ENCODE peak calls at places on chromosome 11, in nine cellular contexts. N, A, G, M, R, I, Z, V and B are unnamed samples.

GRCh38 chr11:67438121-67438902 is 830 bp upstream of the PTPRCAP start:
- DNase-seq in Z (no peak), N (peak), A (no peak), G (peak), R (peak), V (no peak), M (no peak), I (no peak), B (no peak)

GRCh38 chr11:113728814-113729213 is 22.7 kb upstream of the TMPRSS5 start:
- DNase-seq in A (no peak), R (no peak), N (no peak), Z (peak), V (no peak), M (no peak), I (no peak), G (peak), B (no peak)

GRCh38 chr11:20015529-20016427 is 144.5 kb downstream of the DBX1 start:
- DNase-seq in A (no peak), R (no peak), M (no peak), V (no peak), I (no peak), G (no peak), N (no peak), Z (no peak), B (no peak)

GRCh38 chr11:14971865-14972580 is at the start of gene CALCA:
- DNase-seq in G (no peak), M (no peak), I (no peak), R (no peak), V (no peak), Z (no peak), N (no peak), A (peak), B (no peak)

GRCh38 chr11:83044958-83045712 is 26.6 kb downstream of the RAB30 start:
- DNase-seq in Z (peak), V (no peak), M (no peak), I (peak), N (no peak), R (no peak), G (no peak), A (peak), B (no peak)

GRCh38 chr11:83521647-83522596 is 235.8 kb upstream of the CCDC90B start:
- DNase-seq in R (no peak), V (no peak), G (no peak), A (peak), N (no peak), M (no peak), I (no peak), Z (peak), B (no peak)

GRCh38 chr11:107819361-107820014 is 39.1 kb downstream of the SLC35F2 start:
- DNase-seq in A (no peak), R (no peak), G (no peak), N (no peak), V (no peak), M (no peak), I (no peak), Z (no peak), B (no peak)

GRCh38 chr11:99366476-99366992 is 345.8 kb downstream of the CNTN5 start:
- DNase-seq in A (no peak), Z (no peak), V (no peak), R (no peak), M (no peak), G (no peak), N (no peak), I (no peak), B (no peak)

GRCh38 chr11:18012314-18012905 is 437 bp downstream of the SERGEF start:
- DNase-seq in A (peak), Z (peak), V (no peak), I (no peak), N (no peak), G (no peak), M (peak), R (peak), B (no peak)

DNA sequence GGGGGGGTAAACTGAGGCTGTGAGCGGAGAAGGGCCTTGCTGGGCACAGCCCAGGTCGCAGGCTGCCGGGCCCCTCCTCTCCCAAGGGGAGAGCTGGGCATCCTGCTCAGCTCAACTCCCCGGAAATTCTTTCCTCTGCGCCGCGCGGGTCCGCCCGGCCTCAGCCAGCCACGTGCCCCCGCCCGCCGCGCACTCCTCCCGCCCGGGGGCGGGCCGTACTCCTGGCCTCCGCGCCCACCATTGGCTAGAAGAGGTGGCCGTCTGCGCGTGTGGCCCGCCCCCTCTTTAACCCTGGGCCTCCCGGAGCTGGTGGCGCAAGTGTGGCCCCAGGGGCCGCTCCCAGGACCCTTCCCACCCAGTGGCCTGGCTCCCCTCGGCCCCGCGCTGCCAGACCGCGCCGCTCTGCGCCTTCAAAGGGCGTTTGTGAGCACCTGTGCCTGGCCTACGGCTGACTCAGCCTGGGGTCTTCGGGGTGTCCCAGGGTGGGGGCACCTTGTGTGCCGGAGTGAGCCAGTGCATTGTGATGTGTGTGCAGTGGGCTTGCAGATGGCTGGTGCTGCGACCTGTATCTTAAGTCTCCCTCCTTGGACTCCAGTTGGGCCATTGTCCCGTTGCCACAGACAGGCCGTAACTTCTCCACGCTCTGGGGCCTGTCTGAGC is 2.0 kb downstream of the MRGPRF start:
- DNase-seq in G (peak), V (no peak), R (peak), Z (peak), N (peak), A (peak), M (peak), I (no peak), B (peak)
- TF ChIP-seq POLR2AphosphoS5 in G (no peak), V (peak), R (peak), Z (no peak), N (peak), A (peak), M (peak), I (no peak), B (no peak)

GRCh38 chr11:101974255-101974654 is 57.9 kb upstream of the ANGPTL5 start:
- DNase-seq in M (no peak), I (peak), Z (no peak), N (no peak), G (no peak), V (no peak), R (no peak), A (no peak), B (no peak)
- TF ChIP-seq CTCF in M (no peak), I (peak), Z (no peak), N (no peak), G (no peak), V (no peak), R (no peak), A (no peak), B (no peak)

GRCh38 chr11:70783821-70784220 is 385.5 kb downstream of the CTTN start:
- DNase-seq in R (no peak), G (no peak), V (no peak), A (no peak), M (no peak), I (no peak), N (no peak), Z (no peak), B (no peak)
- TF ChIP-seq POLR2AphosphoS5 in R (no peak), G (no peak), V (no peak), A (no peak), M (no peak), I (no peak), N (no peak), Z (no peak), B (no peak)

GRCh38 chr11:106082096-106082495 is 4.6 kb downstream of the AASDHPPT start:
- DNase-seq in A (no peak), Z (no peak), V (no peak), I (no peak), R (no peak), N (no peak), G (no peak), M (no peak), B (no peak)

GRCh38 chr11:106076421-106076922 is 675 bp downstream of the KBTBD3 start:
- DNase-seq in V (no peak), I (peak), A (peak), N (no peak), G (no peak), Z (peak), M (peak), R (no peak), B (peak)

GRCh38 chr11:106077609-106078517 is at the start of gene AASDHPPT:
- DNase-seq in I (peak), R (peak), Z (peak), M (no peak), G (no peak), A (peak), V (no peak), N (no peak), B (peak)

GRCh38 chr11:106072804-106073203 is 4.3 kb downstream of the KBTBD3 start:
- DNase-seq in M (no peak), A (no peak), G (no peak), I (no peak), N (no peak), Z (no peak), V (no peak), R (no peak), B (no peak)

GRCh38 chr11:106076923-106077608 is at the start of gene KBTBD3:
- DNase-seq in Z (peak), R (peak), A (peak), N (peak), V (peak), I (peak), G (peak), M (peak), B (peak)
- TF ChIP-seq CTCF in Z (peak), R (no peak), A (peak), N (no peak), V (peak), I (peak), G (peak), M (no peak), B (no peak)

GRCh38 chr11:118153976-118154375 is 1.4 kb upstream of the SCN4B start:
- DNase-seq in M (no peak), N (no peak), A (no peak), Z (no peak), I (no peak), R (no peak), G (no peak), V (no peak), B (no peak)

GRCh38 chr11:118153516-118153915 is 893 bp upstream of the SCN4B start:
- DNase-seq in Z (no peak), A (no peak), I (no peak), N (no peak), G (no peak), M (no peak), R (no peak), V (no peak), B (no peak)

GRCh38 chr11:118156531-118157185 is 4.0 kb upstream of the SCN4B start:
- DNase-seq in G (no peak), V (no peak), N (no peak), I (no peak), A (peak), M (no peak), Z (peak), R (no peak), B (no peak)

GRCh38 chr11:118155781-118156530 is 3.3 kb upstream of the SCN4B start:
- DNase-seq in Z (no peak), V (no peak), A (no peak), N (no peak), I (no peak), R (no peak), M (no peak), G (no peak), B (no peak)

GRCh38 chr11:118157186-118157895 is 4.7 kb upstream of the SCN4B start:
- DNase-seq in A (no peak), N (no peak), Z (no peak), V (no peak), M (no peak), G (no peak), R (no peak), I (no peak), B (no peak)
- TF ChIP-seq POLR2AphosphoS5 in A (no peak), N (no peak), Z (no peak), V (no peak), M (no peak), G (no peak), R (no peak), I (no peak), B (no peak)